ENCODE peak calls at places on chromosomes 11 and 22, in seven cellular contexts. O, L, A, V, D, X and K are unnamed samples.

GRCh38 chr22:24187731-24188644 is 6.7 kb downstream of the SUSD2 start:
- DNase-seq in O (no peak), L (no peak), A (no peak), V (no peak), D (no peak), X (no peak), K (no peak)

GRCh38 chr22:42316988-42317387 is 46.5 kb upstream of the TCF20 start:
- DNase-seq in O (no peak), L (peak), A (peak), V (no peak), D (no peak), X (peak), K (no peak)

GRCh38 chr22:20396639-20397038 is 2.7 kb downstream of the ZNF74 start:
- DNase-seq in O (no peak), L (no peak), A (peak), V (no peak), D (no peak), X (no peak), K (no peak)

GRCh38 chr22:49962012-49962750 is 1.6 kb downstream of the PIM3 start:
- DNase-seq in O (peak), L (peak), A (peak), V (peak), D (peak), X (peak), K (no peak)

GRCh38 chr11:29328961-29329441 is 687.8 kb downstream of the KCNA4 start:
- DNase-seq in O (no peak), L (no peak), A (peak), V (no peak), D (no peak), X (peak), K (no peak)

GRCh38 chr11:124762077-124762623 is at the start of gene ESAM:
- DNase-seq in O (peak), L (no peak), A (no peak), V (peak), D (no peak), X (no peak), K (no peak)

GRCh38 chr11:46513934-46514342 is 79.9 kb downstream of the AMBRA1 start:
- DNase-seq in O (no peak), L (no peak), A (peak), V (peak), D (peak), X (peak), K (no peak)

GRCh38 chr22:44398791-44399190 is 86.0 kb upstream of the SHISAL1 start:
- DNase-seq in O (no peak), L (no peak), A (no peak), V (no peak), D (peak), X (no peak), K (peak)

GRCh38 chr11:82899957-82900276 is 313 bp downstream of the PRCP start:
- DNase-seq in O (no peak), L (no peak), A (no peak), V (no peak), D (no peak), X (no peak), K (no peak)

GRCh38 chr22:31179345-31179744 is 19.4 kb downstream of the RNF185 start:
- DNase-seq in O (no peak), L (peak), A (peak), V (no peak), D (no peak), X (peak), K (no peak)

GRCh38 chr11:44766112-44766971 is 39.6 kb downstream of the TSPAN18 start:
- DNase-seq in O (no peak), L (no peak), A (peak), V (peak), D (peak), X (no peak), K (no peak)

GRCh38 chr22:23180301-23180892 is at the start of gene BCR:
- DNase-seq in O (peak), L (no peak), A (peak), V (peak), D (peak), X (peak), K (no peak)

GRCh38 chr11:64165482-64165841 is 451 bp downstream of the MACROD1 start:
- DNase-seq in O (no peak), L (no peak), A (no peak), V (no peak), D (no peak), X (no peak), K (no peak)

GRCh38 chr11:65945941-65946558 is 770 bp downstream of the TSGA10IP start:
- DNase-seq in O (no peak), L (no peak), A (no peak), V (no peak), D (no peak), X (no peak), K (no peak)

GRCh38 chr11:75024764-75025211 is 36.1 kb downstream of the NEU3 start:
- DNase-seq in O (no peak), L (no peak), A (no peak), V (no peak), D (no peak), X (no peak), K (no peak)

GRCh38 chr11:13883042-13883441 is 79.5 kb upstream of the SPON1 start:
- DNase-seq in O (peak), L (no peak), A (no peak), V (no peak), D (no peak), X (no peak), K (no peak)

GRCh38 chr11:94794287-94795168 is 26.4 kb downstream of the AMOTL1 start:
- DNase-seq in O (peak), L (peak), A (peak), V (peak), D (peak), X (peak), K (no peak)

GRCh38 chr11:113839842-113840241 is 35.5 kb downstream of the USP28 start:
- DNase-seq in O (no peak), L (no peak), A (no peak), V (no peak), D (no peak), X (no peak), K (no peak)

GRCh38 chr22:29744902-29745301 is 21.9 kb downstream of the ZMAT5 start:
- DNase-seq in O (no peak), L (no peak), A (peak), V (no peak), D (no peak), X (peak), K (no peak)

GRCh38 chr11:6812391-6813005 is 13.0 kb upstream of the OR6A2 start:
- DNase-seq in O (no peak), L (no peak), A (peak), V (no peak), D (no peak), X (peak), K (no peak)

GRCh38 chr11:44955019-44955738 is 4.5 kb upstream of the TP53I11 start:
- DNase-seq in O (peak), L (peak), A (peak), V (peak), D (peak), X (peak), K (no peak)

GRCh38 chr11:45919276-45919675 is 1.6 kb upstream of the PEX16 start:
- DNase-seq in O (peak), L (no peak), A (no peak), V (no peak), D (no peak), X (no peak), K (no peak)

GRCh38 chr11:78030429-78031325 is 7.6 kb upstream of the KCTD14 start:
- DNase-seq in O (peak), L (no peak), A (peak), V (peak), D (no peak), X (no peak), K (no peak)
- TF ChIP-seq CTCF in O (no peak), L (no peak), A (no peak), V (no peak), D (no peak), X (no peak), K (no peak)

GRCh38 chr11:121321614-121322243 is 29.2 kb downstream of the SC5D start:
- DNase-seq in O (no peak), L (no peak), A (peak), V (peak), D (no peak), X (peak), K (no peak)
- TF ChIP-seq CTCF in O (peak), L (peak), A (peak), V (peak), D (peak), X (peak), K (no peak)

DNA sequence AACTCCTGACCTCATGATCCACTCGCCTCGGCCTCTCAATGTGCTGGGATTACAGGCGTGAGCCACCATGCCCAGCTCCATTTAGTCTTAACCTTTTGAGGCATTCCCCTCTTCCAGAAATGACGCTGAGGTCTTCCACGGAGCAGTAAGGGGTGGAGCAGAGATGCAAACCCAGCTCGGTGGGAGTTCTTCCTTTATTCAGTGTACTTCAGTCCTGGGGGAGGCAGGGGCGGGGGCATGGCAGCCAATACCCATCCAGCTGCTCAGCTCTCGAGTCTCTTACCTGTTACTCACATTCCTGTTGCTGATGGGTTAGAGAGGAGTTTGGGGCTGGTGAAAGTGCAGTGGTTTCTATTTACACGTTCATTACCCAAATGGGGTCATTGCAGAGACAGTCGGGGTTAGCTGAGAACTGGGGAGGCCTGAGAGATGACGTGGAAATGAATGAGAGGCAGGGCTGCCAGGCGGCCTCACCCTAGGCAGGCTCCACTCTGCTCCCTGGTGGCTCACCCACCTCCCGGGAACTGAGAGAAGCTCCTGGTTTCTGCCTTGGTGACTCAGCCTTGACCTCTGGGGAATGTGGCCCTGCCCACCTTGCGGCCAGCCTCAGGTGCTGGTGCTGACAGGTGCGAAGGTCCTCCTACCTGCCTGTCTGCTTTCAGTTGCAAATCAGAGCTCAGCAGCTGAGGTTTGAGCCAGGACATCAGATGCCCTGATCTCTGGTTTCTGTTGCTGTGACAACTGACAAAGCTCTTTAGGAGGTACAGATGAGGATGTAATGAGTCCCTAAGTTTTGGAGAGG is 13.4 kb upstream of the ST14 start:
- DNase-seq in O (peak), L (peak), A (peak), V (no peak), D (no peak), X (peak), K (no peak)
- TF ChIP-seq CTCF in O (peak), L (peak), A (peak), V (peak), D (peak), X (peak), K (no peak)

DNA sequence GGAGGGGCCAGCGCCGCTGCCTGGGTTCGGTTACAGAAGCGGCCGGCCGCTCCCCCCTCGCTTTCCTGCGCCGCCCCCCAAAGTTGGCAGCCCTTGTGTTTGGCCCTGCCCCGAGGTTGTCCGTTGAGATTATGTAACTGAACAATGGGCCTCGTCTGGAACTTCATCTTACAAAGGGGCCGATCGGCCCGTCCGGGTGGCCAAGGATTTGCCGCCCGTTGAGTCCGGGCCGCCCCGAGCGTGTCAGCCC is 1.0 kb downstream of the WEE1 start:
- DNase-seq in O (peak), L (no peak), A (peak), V (no peak), D (no peak), X (no peak), K (no peak)
- TF ChIP-seq CTCF in O (no peak), L (no peak), A (no peak), V (no peak), D (no peak), X (no peak), K (no peak)

GRCh38 chr11:123696183-123696582 is 41.8 kb upstream of the SCN3B start:
- DNase-seq in O (no peak), L (no peak), A (peak), V (no peak), D (no peak), X (peak), K (no peak)
- TF ChIP-seq CTCF in O (no peak), L (no peak), A (no peak), V (no peak), D (no peak), X (no peak), K (peak)

GRCh38 chr11:132123449-132123848 is 753.0 kb downstream of the NTM start:
- DNase-seq in O (no peak), L (no peak), A (no peak), V (no peak), D (no peak), X (no peak), K (no peak)

GRCh38 chr11:132131051-132131450 is 760.6 kb downstream of the NTM start:
- DNase-seq in O (no peak), L (no peak), A (no peak), V (no peak), D (no peak), X (no peak), K (no peak)

GRCh38 chr11:132125855-132126841 is 755.7 kb downstream of the NTM start:
- DNase-seq in O (no peak), L (no peak), A (peak), V (no peak), D (no peak), X (no peak), K (no peak)

GRCh38 chr11:132123854-132124835 is 753.7 kb downstream of the NTM start:
- DNase-seq in O (no peak), L (no peak), A (no peak), V (no peak), D (no peak), X (no peak), K (no peak)

GRCh38 chr11:132126973-132127900 is 756.8 kb downstream of the NTM start:
- DNase-seq in O (no peak), L (no peak), A (peak), V (peak), D (peak), X (peak), K (no peak)
- TF ChIP-seq CTCF in O (peak), L (peak), A (peak), V (peak), D (peak), X (peak), K (peak)

GRCh38 chr22:38981659-38982007 is 514 bp upstream of the APOBEC3B start:
- DNase-seq in O (no peak), L (no peak), A (no peak), V (no peak), D (no peak), X (no peak), K (no peak)
- TF ChIP-seq CTCF in O (no peak), L (no peak), A (no peak), V (no peak), D (no peak), X (no peak), K (no peak)

DNA sequence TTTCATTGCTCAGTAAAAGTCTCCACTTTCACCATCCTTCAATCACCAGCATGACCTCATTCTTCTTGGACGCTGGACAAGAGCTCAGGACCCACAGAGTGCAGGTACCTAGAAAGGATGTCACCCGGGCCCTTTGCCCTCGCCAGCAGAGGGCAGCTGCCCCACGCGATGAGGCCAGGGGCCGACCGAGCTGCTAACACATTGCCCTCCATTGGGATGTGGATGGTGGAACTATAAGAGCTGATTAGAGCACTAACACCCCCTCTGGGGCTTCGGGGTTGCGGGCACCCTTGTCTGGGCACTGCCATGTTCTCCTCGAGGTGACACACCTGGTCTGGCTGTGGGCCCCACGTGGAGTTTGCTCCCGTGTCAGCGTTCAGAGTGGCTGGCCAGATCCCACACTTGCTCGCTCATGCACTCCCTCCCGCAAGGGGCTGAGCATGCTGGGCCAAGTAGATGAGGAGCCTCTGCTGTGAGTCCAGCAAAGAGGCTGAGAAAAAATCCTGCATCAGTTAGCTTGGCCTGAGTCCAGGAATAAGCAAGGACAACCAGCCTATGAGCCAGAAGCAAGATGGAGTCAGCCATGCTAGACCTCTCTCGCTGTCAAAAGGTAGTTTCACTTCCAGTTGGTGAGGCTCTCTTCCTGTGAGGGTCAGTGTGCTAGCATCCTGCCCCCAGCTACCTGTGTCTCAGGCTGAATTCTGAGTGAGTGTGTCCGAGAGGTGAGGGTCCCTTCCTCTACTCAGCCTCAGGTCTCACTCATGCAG is 9.8 kb downstream of the KRTAP5-6 start:
- DNase-seq in O (no peak), L (no peak), A (no peak), V (no peak), D (no peak), X (no peak), K (no peak)
- TF ChIP-seq CTCF in O (peak), L (no peak), A (peak), V (peak), D (peak), X (no peak), K (no peak)